ENCODE peak calls at places on chromosome 15, in five cellular contexts. E is foreskin keratinocyte, V is OCI-LY7, J is colonic mucosa, N is heart left ventricle. A is an unnamed sample. For H3K4me1, the result is how much of the 10 kb centered on the place peaks cover.

GRCh38 chr15:88467073-88467934 is at the start of the genes MRPL46 and MRPS11:
- DNase-seq in E (peak), V (peak), J (peak), N (peak), A (peak)

GRCh38 chr15:35723120-35723707 is 177.2 kb upstream of the DPH6 start:
- DNase-seq in E (no peak), V (no peak), J (no peak), N (no peak), A (no peak)

GRCh38 chr15:53665930-53666329 is 93.5 kb downstream of the WDR72 start:
- DNase-seq in E (no peak), V (no peak), J (no peak), N (no peak), A (no peak)

GRCh38 chr15:42138411-42138810 is 18.0 kb downstream of the PLA2G4F start:
- DNase-seq in E (no peak), V (no peak), J (no peak), N (no peak), A (peak)

GRCh38 chr15:85744636-85745422 is 49.9 kb downstream of the KLHL25 start:
- DNase-seq in E (no peak), V (no peak), J (no peak), N (no peak), A (no peak)

GRCh38 chr15:77027111-77027696 is 32.3 kb downstream of the PSTPIP1 start:
- DNase-seq in E (no peak), V (no peak), J (peak), N (no peak), A (peak)

GRCh38 chr15:79092382-79092781 is 1.8 kb upstream of the RASGRF1 start:
- DNase-seq in E (no peak), V (no peak), J (no peak), N (no peak), A (no peak)

GRCh38 chr15:73460662-73461061 is 17.7 kb downstream of the REC114 start:
- DNase-seq in E (no peak), V (no peak), J (no peak), N (no peak), A (no peak)

GRCh38 chr15:80893777-80894176 is 95.8 kb downstream of the MESD start:
- DNase-seq in E (peak), V (no peak), J (peak), N (no peak), A (no peak)

GRCh38 chr15:43943511-43943910 is 116.7 kb downstream of the WDR76 start:
- DNase-seq in E (no peak), V (no peak), J (no peak), N (no peak), A (no peak)

GRCh38 chr15:59222106-59222505 is 15.5 kb downstream of the LDHAL6B start:
- DNase-seq in E (peak), V (no peak), J (no peak), N (no peak), A (no peak)

GRCh38 chr15:92158426-92158825 is 235.3 kb upstream of the ST8SIA2 start:
- DNase-seq in E (peak), V (no peak), J (peak), N (no peak), A (no peak)

GRCh38 chr15:80898040-80898439 is 91.6 kb downstream of the MESD start:
- DNase-seq in E (no peak), V (no peak), J (no peak), N (no peak), A (no peak)

GRCh38 chr15:95760508-95760907 is 570.0 kb upstream of the NR2F2 start:
- DNase-seq in E (no peak), V (no peak), J (no peak), N (no peak), A (no peak)

GRCh38 chr15:70259640-70260066 is 161.9 kb upstream of the TLE3 start:
- DNase-seq in E (no peak), V (peak), J (no peak), N (no peak), A (no peak)

GRCh38 chr15:68789921-68790575 is 30.6 kb downstream of the ANP32A start:
- DNase-seq in E (no peak), V (no peak), J (no peak), N (peak), A (no peak)

GRCh38 chr15:52095597-52096262 is 16.8 kb downstream of the BCL2L10 start:
- DNase-seq in E (peak), V (no peak), J (no peak), N (no peak), A (no peak)

GRCh38 chr15:61916104-61916503 is 144.1 kb downstream of the VPS13C start:
- DNase-seq in E (no peak), V (no peak), J (no peak), N (peak), A (no peak)

GRCh38 chr15:81343371-81343770 is 19.4 kb upstream of the STARD5 start:
- DNase-seq in E (no peak), V (no peak), J (no peak), N (no peak), A (no peak)

GRCh38 chr15:53670701-53671100 is 88.8 kb downstream of the WDR72 start:
- DNase-seq in E (no peak), V (no peak), J (no peak), N (no peak), A (no peak)

GRCh38 chr15:26158176-26158575 is 295.0 kb upstream of the ATP10A start:
- DNase-seq in E (no peak), V (no peak), J (no peak), N (no peak), A (no peak)

GRCh38 chr15:53979051-53979788 is 979 bp downstream of the UNC13C start:
- DNase-seq in E (no peak), V (no peak), J (no peak), N (no peak), A (no peak)

GRCh38 chr15:80202641-80203360 is 49.2 kb downstream of the CTXND1 start:
- DNase-seq in E (peak), V (no peak), J (no peak), N (no peak), A (no peak)

GRCh38 chr15:67335534-67336222 is 81.1 kb downstream of the IQCH start:
- DNase-seq in E (peak), V (no peak), J (no peak), N (no peak), A (no peak)

GRCh38 chr15:28097656-28098359 is 1.3 kb downstream of the OCA2 start:
- DNase-seq in E (no peak), V (no peak), J (no peak), N (no peak), A (no peak)

GRCh38 chr15:50219820-50220219 is 37.8 kb downstream of the SLC27A2 start:
- DNase-seq in E (peak), V (no peak), J (no peak), N (no peak), A (no peak)

GRCh38 chr15:82263350-82263749 is 732 bp downstream of the SAXO2 start:
- DNase-seq in E (no peak), V (no peak), J (peak), N (no peak), A (no peak)

GRCh38 chr15:59999558-60000112 is 4.5 kb upstream of the FOXB1 start:
- DNase-seq in E (no peak), V (no peak), J (no peak), N (no peak), A (no peak)

GRCh38 chr15:35738370-35738769 is 192.4 kb upstream of the DPH6 start:
- DNase-seq in E (peak), V (no peak), J (no peak), N (no peak), A (no peak)

GRCh38 chr15:92033723-92034122 is 180.2 kb downstream of the SLCO3A1 start:
- DNase-seq in E (no peak), V (no peak), J (no peak), N (no peak), A (no peak)

GRCh38 chr15:42315435-42316020 is 42.3 kb upstream of the TMEM87A start:
- DNase-seq in E (no peak), V (no peak), J (no peak), N (no peak), A (no peak)

GRCh38 chr15:62977952-62978811 is 64.4 kb upstream of the TPM1 start:
- DNase-seq in E (no peak), V (no peak), J (no peak), N (no peak), A (no peak)

GRCh38 chr15:29698030-29698701 is 124.1 kb downstream of the TJP1 start:
- DNase-seq in E (peak), V (no peak), J (no peak), N (no peak), A (no peak)

GRCh38 chr15:48785195-48785594 is 25.7 kb downstream of the CEP152 start:
- DNase-seq in E (no peak), V (no peak), J (no peak), N (no peak), A (no peak)

GRCh38 chr15:92079047-92079446 is 225.5 kb downstream of the SLCO3A1 start:
- DNase-seq in E (no peak), V (peak), J (no peak), N (no peak), A (no peak)

GRCh38 chr15:34810455-34811146 is 15.3 kb upstream of the ACTC1 start:
- DNase-seq in E (peak), V (no peak), J (no peak), N (no peak), A (no peak)

GRCh38 chr15:101244889-101245668 is 6.8 kb downstream of the CHSY1 start:
- DNase-seq in E (no peak), V (no peak), J (no peak), N (no peak), A (no peak)

GRCh38 chr15:77026501-77027110 is 31.7 kb downstream of the PSTPIP1 start:
- DNase-seq in E (no peak), V (no peak), J (peak), N (no peak), A (peak)

GRCh38 chr15:53586815-53587214 is 172.6 kb downstream of the WDR72 start:
- DNase-seq in E (no peak), V (peak), J (peak), N (no peak), A (no peak)

GRCh38 chr15:64857421-64857820 is 15.7 kb downstream of the PLEKHO2 start:
- DNase-seq in E (peak), V (no peak), J (no peak), N (no peak), A (no peak)

GRCh38 chr15:64855206-64856000 is 13.7 kb downstream of the PLEKHO2 start:
- DNase-seq in E (no peak), V (no peak), J (no peak), N (no peak), A (no peak)

GRCh38 chr15:64856429-64857145 is 14.9 kb downstream of the PLEKHO2 start:
- DNase-seq in E (no peak), V (no peak), J (no peak), N (peak), A (no peak)

GRCh38 chr15:64859226-64859625 is 17.5 kb downstream of the PLEKHO2 start:
- DNase-seq in E (no peak), V (no peak), J (no peak), N (no peak), A (no peak)

GRCh38 chr15:64858136-64858535 is 16.4 kb downstream of the PLEKHO2 start:
- DNase-seq in E (no peak), V (no peak), J (no peak), N (no peak), A (no peak)
- H3K4me1 ChIP-seq in E (under half), V (under half), J (under half), N (half or more), A (half or more)

GRCh38 chr15:75062706-75063105 is 39.3 kb downstream of the PPCDC start:
- DNase-seq in E (no peak), V (no peak), J (no peak), N (no peak), A (peak)
- TF ChIP-seq CTCF in E (no peak), V (no peak), J (no peak), N (no peak), A (no peak)

DNA sequence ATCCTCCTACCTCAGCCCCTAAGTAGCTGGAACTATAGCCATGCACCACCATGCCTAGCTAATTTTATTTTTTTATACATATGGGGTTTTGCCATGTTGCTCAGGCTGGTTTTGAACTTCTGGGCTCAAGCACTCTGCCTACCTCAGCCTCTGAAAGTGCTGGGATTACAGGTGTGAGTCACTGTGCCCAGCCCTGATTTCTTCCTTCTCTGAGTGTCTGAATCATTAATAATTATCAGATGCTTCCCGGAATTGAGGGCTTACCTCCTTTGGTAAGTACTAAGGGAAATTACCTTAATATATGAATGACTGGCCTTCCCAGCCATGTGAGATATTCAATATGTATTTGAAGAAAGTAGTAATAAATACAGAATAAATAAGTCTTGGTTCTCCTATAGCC is 7.2 kb downstream of the CLPX start:
- DNase-seq in E (peak), V (no peak), J (no peak), N (no peak), A (no peak)
- H3K27ac ChIP-seq in E (no peak), V (no peak), J (no peak), N (no peak), A (no peak)

DNA sequence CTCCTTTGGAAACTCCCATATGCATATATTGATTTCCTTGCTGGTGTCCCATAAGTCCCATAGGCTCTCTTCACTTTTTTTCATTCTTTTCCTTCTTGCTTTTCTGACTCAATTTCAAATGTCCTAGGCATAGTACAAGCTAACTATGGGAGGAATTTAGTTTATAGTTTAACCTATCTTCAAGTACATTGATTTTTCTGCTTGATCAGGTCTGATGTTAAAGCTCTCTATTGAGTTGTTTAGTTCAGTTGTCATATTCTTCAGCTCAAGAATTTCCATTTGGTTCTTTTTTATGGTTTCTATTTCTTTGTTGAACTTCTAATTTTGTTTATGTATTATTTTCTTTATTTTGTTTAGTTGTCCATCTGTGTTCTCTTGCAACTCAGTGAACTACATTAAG is 121.3 kb upstream of the MNS1 start:
- DNase-seq in E (no peak), V (no peak), J (no peak), N (no peak), A (no peak)
- H3K4me1 ChIP-seq in E (under half), V (under half), J (under half), N (under half), A (under half)

GRCh38 chr15:57084178-57084577 is 165.7 kb downstream of the TCF12 start:
- DNase-seq in E (no peak), V (no peak), J (no peak), N (no peak), A (no peak)
- TF ChIP-seq CTCF in E (no peak), V (no peak), J (no peak), N (no peak), A (no peak)